ENCODE peak calls at places on chromosomes 7 and 10, in four cellular contexts. M, Z, Q and I are unnamed samples.

GRCh38 chr10:114271014-114271778 is 32.1 kb downstream of the VWA2 start:
- DNase-seq in M (no peak), Z (no peak), Q (no peak), I (no peak)

GRCh38 chr10:52858722-52859121 is 86.1 kb upstream of the MBL2 start:
- DNase-seq in M (no peak), Z (no peak), Q (no peak), I (no peak)

GRCh38 chr10:89241491-89242339 is 9.9 kb downstream of the LIPA start:
- DNase-seq in M (no peak), Z (peak), Q (no peak), I (no peak)

GRCh38 chr10:32167450-32167849 is 111.2 kb upstream of the KIF5B start:
- DNase-seq in M (no peak), Z (no peak), Q (no peak), I (no peak)

GRCh38 chr10:43264324-43264986 is 2.4 kb downstream of the RASGEF1A start:
- DNase-seq in M (no peak), Z (no peak), Q (no peak), I (no peak)

GRCh38 chr10:113357688-113358306 is 195.1 kb upstream of the HABP2 start:
- DNase-seq in M (no peak), Z (no peak), Q (no peak), I (no peak)

GRCh38 chr7:78912781-78913180 is 540.7 kb downstream of the MAGI2 start:
- DNase-seq in M (no peak), Z (no peak), Q (peak), I (no peak)

GRCh38 chr10:97540669-97541500 is 31.7 kb upstream of the ANKRD2 start:
- DNase-seq in M (no peak), Z (no peak), Q (no peak), I (no peak)

GRCh38 chr10:28853195-28853594 is 175.9 kb downstream of the BAMBI start:
- DNase-seq in M (no peak), Z (no peak), Q (peak), I (no peak)

GRCh38 chr7:39349452-39350123 is 216.6 kb upstream of the YAE1 start:
- DNase-seq in M (no peak), Z (peak), Q (no peak), I (no peak)

GRCh38 chr10:43124574-43125273 is 13.5 kb upstream of the CSGALNACT2 start:
- DNase-seq in M (no peak), Z (no peak), Q (no peak), I (no peak)

GRCh38 chr10:117005454-117006055 is 568 bp upstream of the SHTN1 start:
- DNase-seq in M (peak), Z (no peak), Q (peak), I (no peak)

GRCh38 chr10:128892005-128892404 is 575.0 kb upstream of the MGMT start:
- DNase-seq in M (no peak), Z (no peak), Q (no peak), I (no peak)

GRCh38 chr7:123460616-123461015 is 73.8 kb downstream of the IQUB start:
- DNase-seq in M (no peak), Z (no peak), Q (peak), I (no peak)

GRCh38 chr10:123578721-123579120 is 87.4 kb upstream of the GPR26 start:
- DNase-seq in M (no peak), Z (no peak), Q (no peak), I (no peak)

GRCh38 chr7:7764515-7765138 is 46.2 kb upstream of the RPA3 start:
- DNase-seq in M (no peak), Z (no peak), Q (no peak), I (no peak)

GRCh38 chr7:122067077-122067476 is 77.0 kb downstream of the AASS start:
- DNase-seq in M (no peak), Z (no peak), Q (no peak), I (no peak)

GRCh38 chr7:140062118-140062527 is 628 bp downstream of the PARP12 start:
- DNase-seq in M (peak), Z (no peak), Q (peak), I (no peak)

GRCh38 chr7:55521543-55522267 is 50.6 kb downstream of the VOPP1 start:
- DNase-seq in M (no peak), Z (no peak), Q (no peak), I (no peak)

GRCh38 chr10:51815723-51816122 is 116.3 kb upstream of the CSTF2T start:
- DNase-seq in M (no peak), Z (no peak), Q (no peak), I (no peak)

GRCh38 chr10:97320480-97321031 is 1.5 kb downstream of the FRAT1 start:
- DNase-seq in M (no peak), Z (no peak), Q (no peak), I (no peak)

GRCh38 chr10:5466451-5466996 is 32.8 kb downstream of the CALML5 start:
- DNase-seq in M (no peak), Z (no peak), Q (peak), I (no peak)

GRCh38 chr7:47724335-47724982 is 142.5 kb upstream of the TNS3 start:
- DNase-seq in M (no peak), Z (no peak), Q (peak), I (no peak)

GRCh38 chr10:51397695-51398094 is 301.7 kb downstream of the CSTF2T start:
- DNase-seq in M (no peak), Z (no peak), Q (peak), I (no peak)

GRCh38 chr10:79446451-79447020 is 1.1 kb upstream of the ZCCHC24 start:
- DNase-seq in M (no peak), Z (no peak), Q (peak), I (no peak)

GRCh38 chr10:114879541-114880158 is 58.1 kb downstream of the FHIP2A start:
- DNase-seq in M (no peak), Z (peak), Q (peak), I (no peak)

GRCh38 chr7:17487343-17487742 is 188.9 kb downstream of the AHR start:
- DNase-seq in M (no peak), Z (no peak), Q (no peak), I (no peak)

GRCh38 chr7:118858651-118859149 is 634.2 kb downstream of the ANKRD7 start:
- DNase-seq in M (no peak), Z (no peak), Q (no peak), I (no peak)

GRCh38 chr10:71840177-71840711 is 10.8 kb downstream of the PSAP start:
- DNase-seq in M (peak), Z (no peak), Q (peak), I (peak)

GRCh38 chr7:112945046-112945445 is 141.6 kb downstream of the GPR85 start:
- DNase-seq in M (no peak), Z (no peak), Q (peak), I (no peak)

GRCh38 chr10:110422548-110422947 is 75.2 kb upstream of the DUSP5 start:
- DNase-seq in M (no peak), Z (no peak), Q (no peak), I (no peak)